ENCODE peak calls at places on chromosome 1, in five cellular contexts. U, Q, K, M and C are unnamed samples.

GRCh38 chr1:115330480-115331013 is 7.5 kb downstream of the NGF start:
- DNase-seq in U (peak), Q (no peak), K (no peak), M (peak), C (no peak)

GRCh38 chr1:116515702-116516101 is 55.1 kb downstream of the CD58 start:
- DNase-seq in U (no peak), Q (no peak), K (no peak), M (no peak), C (no peak)

GRCh38 chr1:29303201-29304024 is 67.1 kb downstream of the PTPRU start:
- DNase-seq in U (no peak), Q (no peak), K (no peak), M (no peak), C (no peak)

GRCh38 chr1:45297604-45298356 is 28.9 kb upstream of the HPDL start:
- DNase-seq in U (no peak), Q (no peak), K (no peak), M (no peak), C (no peak)

GRCh38 chr1:227948493-227949260 is 945 bp upstream of the WNT9A start:
- DNase-seq in U (no peak), Q (no peak), K (no peak), M (no peak), C (peak)

GRCh38 chr1:219555031-219555667 is 57.8 kb downstream of the ZC3H11B start:
- DNase-seq in U (peak), Q (peak), K (no peak), M (peak), C (no peak)

GRCh38 chr1:185695299-185695698 is 38.9 kb upstream of the HMCN1 start:
- DNase-seq in U (no peak), Q (no peak), K (peak), M (no peak), C (no peak)

GRCh38 chr1:29974345-29974744 is 738.0 kb downstream of the PTPRU start:
- DNase-seq in U (peak), Q (peak), K (peak), M (peak), C (no peak)

GRCh38 chr1:211616231-211617031 is 37.5 kb upstream of the SLC30A1 start:
- DNase-seq in U (no peak), Q (no peak), K (no peak), M (no peak), C (peak)

GRCh38 chr1:34199927-34200326 is 23.2 kb downstream of the C1orf94 start:
- DNase-seq in U (peak), Q (no peak), K (no peak), M (no peak), C (no peak)

GRCh38 chr1:60715970-60716369 is 366.4 kb upstream of the NFIA start:
- DNase-seq in U (no peak), Q (no peak), K (no peak), M (no peak), C (no peak)

GRCh38 chr1:58649555-58649954 is 50.3 kb downstream of the MYSM1 start:
- DNase-seq in U (no peak), Q (no peak), K (no peak), M (no peak), C (peak)

GRCh38 chr1:43688594-43689000 is 18.7 kb upstream of the ST3GAL3 start:
- DNase-seq in U (peak), Q (peak), K (peak), M (peak), C (no peak)

GRCh38 chr1:75501565-75501964 is 109.3 kb downstream of the SLC44A5 start:
- DNase-seq in U (no peak), Q (no peak), K (no peak), M (no peak), C (no peak)

GRCh38 chr1:9247894-9248293 is 13.3 kb downstream of the H6PD start:
- DNase-seq in U (no peak), Q (no peak), K (no peak), M (no peak), C (no peak)

DNA sequence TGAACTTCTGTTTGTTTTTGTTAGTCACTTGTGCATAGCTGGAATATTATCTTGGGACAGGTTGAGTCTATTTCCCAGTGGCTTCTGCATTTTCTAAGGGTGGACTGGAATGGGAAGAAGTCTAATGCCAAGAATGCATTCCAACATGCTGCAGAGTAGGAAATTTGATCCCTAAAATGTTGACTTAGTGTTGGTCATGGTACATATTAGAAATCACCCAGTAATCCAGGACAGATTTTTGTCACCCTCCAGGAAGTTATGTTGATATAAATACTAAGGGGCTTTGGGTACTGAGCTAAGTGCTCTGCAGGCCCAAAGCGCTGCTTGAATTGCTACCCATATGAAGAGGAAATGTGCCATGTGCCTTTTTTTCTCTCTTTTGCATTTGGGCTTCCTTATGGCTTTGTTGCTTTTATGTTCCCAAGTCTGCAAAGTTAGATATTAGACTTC is 10.0 kb downstream of the ARID1A start:
- DNase-seq in U (peak), Q (peak), K (peak), M (peak), C (no peak)
- H3K4me3 ChIP-seq in U (no peak), Q (no peak), K (no peak), M (no peak), C (no peak)

DNA sequence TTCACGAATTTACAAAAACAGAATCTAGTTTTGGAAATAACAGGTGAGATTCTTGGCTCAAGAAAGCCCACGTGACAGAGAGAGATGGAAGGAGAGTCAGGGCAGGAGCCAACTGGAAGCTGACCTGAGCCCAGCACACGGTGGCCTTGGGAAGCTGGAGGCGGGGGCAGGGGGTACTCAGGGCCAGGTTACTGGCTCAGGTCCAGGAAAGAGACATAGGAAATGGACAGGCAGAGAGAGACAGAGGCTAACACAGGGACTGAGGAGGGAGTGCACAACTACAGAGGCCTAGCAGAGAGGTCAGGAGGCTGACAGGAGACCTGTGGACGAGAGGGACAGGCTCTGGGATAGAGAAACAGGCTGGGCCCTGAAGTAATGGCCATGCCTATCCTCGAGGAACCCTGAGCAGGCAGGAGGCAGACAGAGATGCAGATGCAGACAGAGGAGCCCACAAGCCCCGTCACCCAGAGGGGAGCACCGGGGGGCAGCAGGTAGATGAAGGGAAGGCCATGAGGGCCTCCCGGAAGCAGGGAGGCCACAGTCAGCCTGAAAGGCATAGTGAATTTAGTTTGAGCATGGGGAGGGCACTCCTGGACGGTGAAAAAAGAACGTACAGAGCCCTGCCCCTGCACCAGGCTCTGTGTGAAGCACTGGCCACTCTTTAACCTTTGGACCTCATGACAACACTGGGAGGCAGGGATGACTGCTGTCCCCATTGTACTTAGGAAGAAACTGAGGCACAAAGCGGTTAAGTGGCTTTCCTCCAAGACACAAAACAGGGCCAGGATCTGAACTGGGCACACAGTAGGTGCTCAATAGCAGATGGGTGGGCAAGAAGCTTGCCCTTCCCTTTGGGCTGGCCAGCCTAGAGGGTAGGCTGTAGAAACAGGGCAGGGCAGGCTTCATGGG is 230.1 kb downstream of the TRABD2B start:
- DNase-seq in U (no peak), Q (no peak), K (no peak), M (no peak), C (no peak)
- H3K4me3 ChIP-seq in U (no peak), Q (no peak), K (no peak), M (no peak), C (no peak)

DNA sequence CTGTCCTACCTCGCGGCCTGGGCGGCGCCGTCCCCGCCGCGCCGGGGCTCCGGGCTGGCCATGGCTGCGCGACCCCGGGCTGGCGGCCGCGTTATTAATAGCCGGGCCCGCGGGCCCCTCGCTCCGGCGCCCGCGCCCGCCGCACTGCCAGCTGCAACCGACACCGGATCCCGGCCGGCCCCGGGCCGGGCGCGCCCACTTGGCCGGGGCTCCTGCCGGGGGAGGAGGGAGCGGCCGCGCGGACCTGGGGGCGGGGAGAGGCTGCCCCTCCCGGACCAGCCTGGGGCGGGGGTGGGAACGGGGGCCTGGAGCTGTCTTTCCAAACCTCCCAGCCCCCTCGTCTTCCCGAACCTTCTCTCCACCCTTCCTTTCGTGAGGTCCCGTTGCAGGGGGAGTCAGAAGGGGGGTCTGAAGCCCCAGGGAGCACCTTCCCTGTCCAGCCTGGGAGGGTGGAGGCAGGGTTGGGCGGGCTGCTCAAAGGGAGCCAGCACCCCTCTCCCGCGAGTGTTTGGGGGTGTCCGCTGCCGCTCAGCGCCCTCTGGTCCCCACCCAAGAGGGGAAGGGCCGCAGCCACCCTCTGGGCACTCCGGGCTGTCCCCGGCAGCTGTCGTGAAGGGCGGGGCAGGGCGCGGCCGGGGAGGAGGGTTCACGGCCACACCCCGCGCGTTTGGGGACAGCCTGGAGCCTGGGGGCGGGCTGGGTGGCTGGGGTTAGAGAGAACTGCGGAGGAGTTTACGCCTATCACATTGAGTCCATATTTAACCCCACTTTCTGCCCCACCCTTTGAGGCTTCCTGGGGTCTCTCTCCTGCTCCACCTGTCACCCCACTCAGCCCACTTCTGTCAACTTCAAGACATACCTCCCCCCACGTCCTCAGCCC is at the start of gene SYNC:
- DNase-seq in U (peak), Q (peak), K (no peak), M (peak), C (peak)
- H3K4me3 ChIP-seq in U (peak), Q (peak), K (peak), M (peak), C (peak)

GRCh38 chr1:2530501-2531361 is 668 bp upstream of the HES5 start:
- DNase-seq in U (no peak), Q (no peak), K (no peak), M (no peak), C (peak)
- H3K4me3 ChIP-seq in U (no peak), Q (no peak), K (no peak), M (no peak), C (peak)

DNA sequence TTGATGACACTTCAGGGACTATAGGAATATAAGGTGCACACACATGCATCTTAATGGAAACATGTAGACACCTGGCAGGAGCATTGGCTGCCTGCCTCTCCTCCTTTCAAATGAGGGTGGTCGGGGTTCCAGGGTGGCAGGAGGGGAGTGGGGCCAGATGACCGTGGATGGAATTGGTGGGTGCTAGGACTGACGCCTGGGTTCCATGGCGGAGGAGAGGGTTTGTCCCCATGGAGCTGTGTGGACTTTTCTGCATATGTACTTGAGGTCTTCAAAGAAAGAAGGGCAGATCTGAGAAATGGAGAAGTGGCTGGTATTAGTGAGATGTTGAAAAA is 7.7 kb downstream of the PRRX1 start:
- DNase-seq in U (no peak), Q (no peak), K (no peak), M (no peak), C (no peak)
- H3K4me3 ChIP-seq in U (no peak), Q (no peak), K (no peak), M (no peak), C (no peak)

DNA sequence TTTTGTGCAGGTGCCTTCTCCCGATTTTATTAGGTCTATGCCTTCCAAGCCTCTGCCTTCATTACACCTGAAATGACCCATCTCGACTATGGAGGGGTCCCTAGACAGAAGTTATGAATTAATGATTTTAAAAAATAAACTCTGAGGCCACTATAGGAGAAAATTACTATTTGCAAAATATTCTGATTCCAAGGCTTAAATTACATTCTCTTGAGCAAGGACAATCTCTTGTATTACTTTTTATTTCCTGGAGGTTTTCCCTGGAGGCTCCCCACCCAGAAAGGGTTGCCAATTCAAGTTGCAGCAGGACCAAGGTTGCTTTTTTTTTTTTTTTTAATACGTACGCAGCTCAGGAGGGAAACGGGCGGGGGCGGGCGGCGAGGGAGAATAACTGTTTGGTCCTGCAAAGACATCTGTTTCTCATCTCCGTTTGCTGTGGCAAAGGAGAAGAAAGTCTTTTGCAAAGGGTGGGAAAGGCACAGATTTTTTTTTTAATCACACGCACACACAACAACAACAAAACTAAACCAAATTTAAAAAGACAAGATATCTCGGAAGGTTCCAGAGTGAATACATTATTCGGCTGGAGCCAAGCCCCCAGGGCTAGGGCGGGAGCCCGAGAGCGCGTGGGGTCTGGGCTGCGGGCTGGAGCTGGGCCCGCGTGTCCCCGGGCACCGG is 611 bp upstream of the SERTAD4 start:
- DNase-seq in U (no peak), Q (no peak), K (no peak), M (no peak), C (no peak)
- H3K4me3 ChIP-seq in U (no peak), Q (peak), K (peak), M (peak), C (peak)

DNA sequence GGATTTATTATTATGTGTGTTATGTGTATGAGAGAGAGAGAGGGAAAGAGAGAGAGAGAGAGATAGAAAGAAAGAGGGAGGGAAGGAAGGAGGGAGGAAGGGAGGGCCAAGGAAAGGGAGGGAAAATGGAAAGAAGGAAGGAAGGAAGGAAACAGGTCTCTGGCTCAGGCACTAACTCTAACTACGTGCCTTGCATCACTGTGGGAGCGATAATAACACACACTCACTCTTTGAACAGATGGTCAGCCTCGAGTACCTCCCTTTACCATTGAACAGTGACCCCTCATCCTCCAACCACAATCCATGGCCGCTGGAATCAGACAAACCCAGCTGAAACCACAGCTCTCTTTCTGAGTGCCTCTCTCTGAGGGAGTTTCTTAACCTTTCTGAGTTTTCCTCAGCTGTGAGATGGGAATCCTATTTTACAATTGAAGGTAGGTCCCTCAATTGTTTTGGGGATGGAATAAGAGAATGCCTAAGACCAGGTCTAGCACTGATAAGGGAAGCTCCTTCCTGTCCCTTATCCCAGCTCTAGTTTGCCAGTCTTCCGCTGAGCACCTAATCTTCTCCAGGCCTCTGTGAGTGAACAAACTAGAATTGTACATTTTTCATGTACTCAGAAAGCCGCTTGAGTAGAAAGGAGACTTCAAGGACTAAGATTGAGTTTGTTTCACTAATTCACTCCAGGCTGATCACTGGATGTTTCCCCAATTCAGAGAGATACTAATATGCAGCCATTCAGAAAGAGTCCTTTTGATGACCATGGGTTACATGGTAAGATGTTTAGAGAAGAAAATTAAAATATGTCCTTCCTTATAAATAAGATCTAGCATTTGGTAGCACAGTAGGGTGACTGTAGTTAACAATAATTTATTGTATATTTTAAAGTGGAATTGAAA is 62.8 kb downstream of the IRF2BP2 start:
- DNase-seq in U (peak), Q (no peak), K (no peak), M (no peak), C (no peak)
- H3K4me3 ChIP-seq in U (no peak), Q (no peak), K (no peak), M (no peak), C (no peak)

DNA sequence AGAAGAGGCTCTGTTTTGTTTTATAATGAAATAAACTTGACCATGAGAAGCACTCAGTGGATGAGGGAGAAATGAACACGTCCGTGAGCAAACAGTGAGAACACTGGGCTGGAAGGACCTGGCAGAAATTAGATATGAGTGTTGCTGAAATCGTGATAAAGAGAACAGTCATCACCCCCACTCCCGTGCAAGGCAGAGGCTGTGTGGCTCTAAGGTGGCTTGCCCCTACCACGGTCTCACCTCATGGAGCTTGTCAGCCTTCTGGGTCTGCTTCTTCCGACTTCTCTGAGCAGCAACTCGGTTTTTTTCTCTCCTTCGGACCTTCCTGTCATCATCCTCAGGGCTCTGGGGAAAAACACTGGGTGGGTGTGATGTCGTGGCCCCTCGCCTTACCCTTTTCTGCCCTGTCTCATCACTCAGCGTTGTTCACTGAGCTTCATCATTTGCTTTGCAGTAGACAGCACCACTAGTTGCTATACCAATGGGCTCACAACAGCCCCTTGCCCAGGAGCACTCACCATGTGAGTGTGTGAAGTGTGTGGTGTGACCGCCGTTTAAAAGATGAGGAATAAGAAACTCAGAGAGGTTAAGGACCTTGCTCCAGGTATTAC is 2.8 kb downstream of the BATF3 start:
- DNase-seq in U (no peak), Q (no peak), K (no peak), M (no peak), C (no peak)
- H3K4me3 ChIP-seq in U (no peak), Q (no peak), K (no peak), M (no peak), C (no peak)